ENCODE peak calls at places on chromosomes 4 and X, in ten cellular contexts. One of them, this sample, is unnamed.

GRCh38 chrX:103215037-103215767 is at the start of gene BEX4:
- DNase-seq in A549: peak
- DNase-seq in K562: peak
- DNase-seq in endothelial cell of umbilical vein: peak
- DNase-seq in WTC11: peak
- DNase-seq in GM12878: no peak
- DNase-seq in HCT116: peak
- DNase-seq in H1: peak
- DNase-seq in NB4: peak
- DNase-seq in SK-N-SH: peak
- DNase-seq in this sample: no peak

GRCh38 chrX:21493226-21493850 is 119.1 kb downstream of the CNKSR2 start:
- DNase-seq in A549: no peak
- DNase-seq in K562: no peak
- DNase-seq in endothelial cell of umbilical vein: peak
- DNase-seq in WTC11: no peak
- DNase-seq in GM12878: no peak
- DNase-seq in HCT116: no peak
- DNase-seq in H1: no peak
- DNase-seq in NB4: no peak
- DNase-seq in SK-N-SH: no peak
- DNase-seq in this sample: no peak

GRCh38 chr4:85909851-85910250 is 434.9 kb downstream of the ARHGAP24 start:
- DNase-seq in A549: no peak
- DNase-seq in K562: no peak
- DNase-seq in endothelial cell of umbilical vein: no peak
- DNase-seq in WTC11: no peak
- DNase-seq in GM12878: no peak
- DNase-seq in HCT116: no peak
- DNase-seq in H1: no peak
- DNase-seq in NB4: no peak
- DNase-seq in SK-N-SH: no peak
- DNase-seq in this sample: no peak

GRCh38 chr4:77613267-77613666 is 7.6 kb downstream of the CXCL13 start:
- DNase-seq in A549: no peak
- DNase-seq in K562: no peak
- DNase-seq in endothelial cell of umbilical vein: no peak
- DNase-seq in WTC11: no peak
- DNase-seq in GM12878: no peak
- DNase-seq in HCT116: no peak
- DNase-seq in H1: no peak
- DNase-seq in NB4: no peak
- DNase-seq in SK-N-SH: no peak
- DNase-seq in this sample: no peak

GRCh38 chrX:149512225-149512885 is 7.2 kb upstream of the IDS start:
- DNase-seq in A549: peak
- DNase-seq in K562: peak
- DNase-seq in endothelial cell of umbilical vein: peak
- DNase-seq in WTC11: peak
- DNase-seq in GM12878: peak
- DNase-seq in HCT116: no peak
- DNase-seq in H1: no peak
- DNase-seq in NB4: peak
- DNase-seq in SK-N-SH: peak
- DNase-seq in this sample: peak

GRCh38 chr4:106766519-106766918 is 269.6 kb downstream of the DKK2 start:
- DNase-seq in A549: no peak
- DNase-seq in K562: no peak
- DNase-seq in endothelial cell of umbilical vein: no peak
- DNase-seq in WTC11: no peak
- DNase-seq in GM12878: no peak
- DNase-seq in HCT116: no peak
- DNase-seq in H1: no peak
- DNase-seq in NB4: no peak
- DNase-seq in SK-N-SH: no peak
- DNase-seq in this sample: no peak

GRCh38 chr4:5822617-5823016 is 70.3 kb downstream of the CRMP1 start:
- DNase-seq in A549: no peak
- DNase-seq in K562: peak
- DNase-seq in endothelial cell of umbilical vein: no peak
- DNase-seq in WTC11: no peak
- DNase-seq in GM12878: no peak
- DNase-seq in HCT116: no peak
- DNase-seq in H1: no peak
- DNase-seq in NB4: no peak
- DNase-seq in SK-N-SH: no peak
- DNase-seq in this sample: no peak

GRCh38 chr4:81137894-81138293 is 77.1 kb downstream of the PRKG2 start:
- DNase-seq in A549: no peak
- DNase-seq in K562: no peak
- DNase-seq in endothelial cell of umbilical vein: no peak
- DNase-seq in WTC11: no peak
- DNase-seq in GM12878: no peak
- DNase-seq in HCT116: no peak
- DNase-seq in H1: no peak
- DNase-seq in NB4: no peak
- DNase-seq in SK-N-SH: no peak
- DNase-seq in this sample: no peak

GRCh38 chr4:169565606-169566351 is 46.6 kb downstream of the NEK1 start:
- DNase-seq in A549: no peak
- DNase-seq in K562: no peak
- DNase-seq in endothelial cell of umbilical vein: no peak
- DNase-seq in WTC11: no peak
- DNase-seq in GM12878: no peak
- DNase-seq in HCT116: no peak
- DNase-seq in H1: no peak
- DNase-seq in NB4: no peak
- DNase-seq in SK-N-SH: no peak
- DNase-seq in this sample: no peak

GRCh38 chr4:153465922-153466636 is at the start of gene TMEM131L:
- DNase-seq in A549: peak
- DNase-seq in K562: peak
- DNase-seq in endothelial cell of umbilical vein: peak
- DNase-seq in WTC11: peak
- DNase-seq in GM12878: no peak
- DNase-seq in HCT116: peak
- DNase-seq in H1: no peak
- DNase-seq in NB4: peak
- DNase-seq in SK-N-SH: peak
- DNase-seq in this sample: peak

GRCh38 chr4:31125496-31125895 is 405.3 kb downstream of the PCDH7 start:
- DNase-seq in A549: no peak
- DNase-seq in K562: no peak
- DNase-seq in endothelial cell of umbilical vein: no peak
- DNase-seq in WTC11: no peak
- DNase-seq in GM12878: no peak
- DNase-seq in HCT116: no peak
- DNase-seq in H1: no peak
- DNase-seq in NB4: no peak
- DNase-seq in SK-N-SH: no peak
- DNase-seq in this sample: no peak

GRCh38 chr4:13778367-13778766 is 150.8 kb upstream of the BOD1L1 start:
- DNase-seq in A549: no peak
- DNase-seq in K562: no peak
- DNase-seq in endothelial cell of umbilical vein: no peak
- DNase-seq in WTC11: no peak
- DNase-seq in GM12878: no peak
- DNase-seq in HCT116: no peak
- DNase-seq in H1: no peak
- DNase-seq in NB4: no peak
- DNase-seq in SK-N-SH: no peak
- DNase-seq in this sample: no peak

DNA sequence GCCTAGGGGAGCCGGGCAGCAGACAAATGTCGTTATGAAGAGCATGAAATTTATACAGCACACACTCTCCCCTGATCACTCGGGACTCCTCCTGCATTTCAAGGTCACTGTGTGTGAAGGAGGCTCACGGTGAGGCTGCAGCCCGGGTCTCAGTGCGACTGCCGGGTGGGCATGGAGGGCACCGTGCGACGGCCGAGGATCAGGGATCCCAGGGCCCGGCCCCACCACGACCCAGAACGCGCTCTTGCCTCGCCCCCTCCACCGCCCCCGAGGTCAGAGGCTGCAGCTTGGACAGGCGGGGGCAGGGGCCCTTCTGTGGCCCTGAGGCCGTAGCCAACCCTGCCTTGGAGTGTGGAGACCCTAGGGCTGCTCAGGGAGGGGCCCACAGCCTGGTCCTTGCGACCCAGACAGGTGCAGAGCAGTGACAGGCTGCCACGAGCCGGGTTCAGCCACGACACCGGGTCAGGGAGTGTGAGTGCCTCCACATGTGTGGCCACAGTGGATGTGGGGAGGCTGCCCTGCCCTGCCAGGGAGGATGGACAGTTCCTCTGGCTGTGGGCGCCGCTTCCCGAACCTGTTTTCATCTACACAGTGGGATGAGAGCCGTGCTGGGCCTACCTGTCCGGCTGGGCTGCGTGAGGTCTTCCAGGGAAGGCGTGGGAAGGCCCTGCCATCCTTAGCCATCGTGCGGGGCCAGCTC is 89.3 kb upstream of the NKX1-1 start:
- DNase-seq in A549: no peak
- DNase-seq in K562: no peak
- DNase-seq in endothelial cell of umbilical vein: no peak
- DNase-seq in WTC11: peak
- DNase-seq in GM12878: no peak
- DNase-seq in HCT116: no peak
- DNase-seq in H1: no peak
- DNase-seq in NB4: no peak
- DNase-seq in SK-N-SH: peak
- DNase-seq in this sample: no peak
- TF ChIP-seq MAX in A549: no peak
- TF ChIP-seq MAX in K562: no peak
- TF ChIP-seq MAX in endothelial cell of umbilical vein: no peak
- TF ChIP-seq MAX in WTC11: no peak
- TF ChIP-seq MAX in GM12878: no peak
- TF ChIP-seq MAX in HCT116: no peak
- TF ChIP-seq MAX in H1: no peak
- TF ChIP-seq MAX in NB4: no peak
- TF ChIP-seq MAX in SK-N-SH: no peak
- TF ChIP-seq MAX in this sample: no peak

DNA sequence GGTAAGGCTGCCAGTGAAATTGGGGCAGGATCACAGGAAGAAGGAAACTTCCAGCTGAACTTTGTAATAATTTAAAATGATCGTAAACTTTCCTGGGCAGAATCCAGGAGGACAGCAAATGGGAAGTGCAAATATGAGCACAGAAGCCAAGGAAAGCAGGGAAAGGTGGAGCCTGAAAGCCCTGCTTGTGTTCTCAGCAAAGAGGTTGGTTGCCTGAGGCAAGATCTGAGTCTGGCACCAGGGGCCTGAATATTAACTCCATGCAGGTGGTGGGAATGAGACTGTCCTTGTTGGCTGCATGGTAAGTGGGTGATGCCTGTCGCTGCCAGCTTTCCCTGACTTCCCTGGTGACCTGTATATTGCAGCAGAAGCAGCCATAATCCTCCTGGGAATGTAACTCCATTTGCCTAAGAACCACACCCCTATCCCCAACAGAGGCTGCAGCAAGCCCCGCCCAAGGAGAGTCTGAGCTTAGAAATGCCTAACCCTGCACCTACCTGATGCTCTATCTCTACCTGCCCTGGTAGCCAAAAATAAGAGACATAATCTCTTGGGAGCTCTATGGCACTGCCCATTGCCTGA is 132.0 kb upstream of the HDX start:
- DNase-seq in A549: no peak
- DNase-seq in K562: no peak
- DNase-seq in endothelial cell of umbilical vein: no peak
- DNase-seq in WTC11: no peak
- DNase-seq in GM12878: no peak
- DNase-seq in HCT116: no peak
- DNase-seq in H1: no peak
- DNase-seq in NB4: no peak
- DNase-seq in SK-N-SH: no peak
- DNase-seq in this sample: no peak
- TF ChIP-seq MAX in A549: no peak
- TF ChIP-seq MAX in K562: no peak
- TF ChIP-seq MAX in endothelial cell of umbilical vein: no peak
- TF ChIP-seq MAX in WTC11: no peak
- TF ChIP-seq MAX in GM12878: no peak
- TF ChIP-seq MAX in HCT116: no peak
- TF ChIP-seq MAX in H1: no peak
- TF ChIP-seq MAX in NB4: no peak
- TF ChIP-seq MAX in SK-N-SH: no peak
- TF ChIP-seq MAX in this sample: no peak

GRCh38 chr4:88277711-88278025 is 6.7 kb downstream of the PPM1K start:
- DNase-seq in A549: no peak
- DNase-seq in K562: no peak
- DNase-seq in endothelial cell of umbilical vein: no peak
- DNase-seq in WTC11: no peak
- DNase-seq in GM12878: no peak
- DNase-seq in HCT116: no peak
- DNase-seq in H1: no peak
- DNase-seq in NB4: no peak
- DNase-seq in SK-N-SH: no peak
- DNase-seq in this sample: no peak

GRCh38 chr4:88276952-88277710 is 7.2 kb downstream of the PPM1K start:
- DNase-seq in A549: no peak
- DNase-seq in K562: no peak
- DNase-seq in endothelial cell of umbilical vein: no peak
- DNase-seq in WTC11: no peak
- DNase-seq in GM12878: no peak
- DNase-seq in HCT116: no peak
- DNase-seq in H1: no peak
- DNase-seq in NB4: no peak
- DNase-seq in SK-N-SH: no peak
- DNase-seq in this sample: no peak

GRCh38 chr4:88275516-88275915 is 8.8 kb downstream of the PPM1K start:
- DNase-seq in A549: no peak
- DNase-seq in K562: no peak
- DNase-seq in endothelial cell of umbilical vein: no peak
- DNase-seq in WTC11: no peak
- DNase-seq in GM12878: no peak
- DNase-seq in HCT116: no peak
- DNase-seq in H1: no peak
- DNase-seq in NB4: peak
- DNase-seq in SK-N-SH: no peak
- DNase-seq in this sample: no peak

GRCh38 chr4:88280228-88280795 is 4.0 kb downstream of the PPM1K start:
- DNase-seq in A549: no peak
- DNase-seq in K562: no peak
- DNase-seq in endothelial cell of umbilical vein: no peak
- DNase-seq in WTC11: no peak
- DNase-seq in GM12878: no peak
- DNase-seq in HCT116: no peak
- DNase-seq in H1: no peak
- DNase-seq in NB4: no peak
- DNase-seq in SK-N-SH: no peak
- DNase-seq in this sample: no peak

GRCh38 chr4:88275949-88276515 is 8.3 kb downstream of the PPM1K start:
- DNase-seq in A549: no peak
- DNase-seq in K562: no peak
- DNase-seq in endothelial cell of umbilical vein: no peak
- DNase-seq in WTC11: no peak
- DNase-seq in GM12878: no peak
- DNase-seq in HCT116: no peak
- DNase-seq in H1: no peak
- DNase-seq in NB4: no peak
- DNase-seq in SK-N-SH: no peak
- DNase-seq in this sample: no peak
- TF ChIP-seq MAX in A549: no peak
- TF ChIP-seq MAX in K562: no peak
- TF ChIP-seq MAX in endothelial cell of umbilical vein: no peak
- TF ChIP-seq MAX in WTC11: no peak
- TF ChIP-seq MAX in GM12878: no peak
- TF ChIP-seq MAX in HCT116: no peak
- TF ChIP-seq MAX in H1: no peak
- TF ChIP-seq MAX in NB4: no peak
- TF ChIP-seq MAX in SK-N-SH: no peak
- TF ChIP-seq MAX in this sample: no peak

GRCh38 chr4:115233600-115233999 is 120.2 kb upstream of the NDST4 start:
- DNase-seq in A549: no peak
- DNase-seq in K562: no peak
- DNase-seq in endothelial cell of umbilical vein: no peak
- DNase-seq in WTC11: no peak
- DNase-seq in GM12878: no peak
- DNase-seq in HCT116: no peak
- DNase-seq in H1: no peak
- DNase-seq in NB4: peak
- DNase-seq in SK-N-SH: no peak
- DNase-seq in this sample: no peak
- TF ChIP-seq MAX in A549: no peak
- TF ChIP-seq MAX in K562: no peak
- TF ChIP-seq MAX in endothelial cell of umbilical vein: no peak
- TF ChIP-seq MAX in WTC11: no peak
- TF ChIP-seq MAX in GM12878: no peak
- TF ChIP-seq MAX in HCT116: no peak
- TF ChIP-seq MAX in H1: no peak
- TF ChIP-seq MAX in NB4: no peak
- TF ChIP-seq MAX in SK-N-SH: no peak
- TF ChIP-seq MAX in this sample: no peak

This sample was measured in HepG2.